ENCODE peak calls at places on chromosomes 3 and 15, in five cellular contexts. O is PC-3, Y is thyroid gland, T is stomach, L is sigmoid colon. W is an unnamed sample.
A peak's percentile ranks its signal among the peaks of the same experiment; 100 is the strongest.

GRCh38 chr3:117962750-117963149 is 1071.9 kb downstream of the IGSF11 start:
- DNase-seq in Y (no peak), L (no peak), O (no peak), T (no peak), W (no peak)

GRCh38 chr3:65938147-65938546 is 100.6 kb downstream of the MAGI1 start:
- DNase-seq in O (no peak), T (no peak), L (no peak), Y (no peak), W (no peak)

GRCh38 chr15:51965691-51966090 is 5.9 kb downstream of the LEO1 start:
- DNase-seq in T (no peak), O (no peak), L (no peak), Y (no peak), W (no peak)

GRCh38 chr15:100043069-100043641 is 298.6 kb downstream of the ADAMTS17 start:
- DNase-seq in L (no peak), Y (no peak), T (no peak), O (peak; percentile 96), W (no peak)

GRCh38 chr3:25547928-25548327 is 116.8 kb downstream of the TOP2B start:
- DNase-seq in L (no peak), T (no peak), Y (no peak), O (no peak), W (no peak)

GRCh38 chr3:155664922-155665695 is 79.8 kb downstream of the PLCH1 start:
- DNase-seq in Y (peak; percentile 52), T (peak; percentile 54), L (peak; percentile 89), O (peak; percentile 88), W (no peak)

GRCh38 chr15:25563571-25563970 is 124.7 kb upstream of the UBE3A start:
- DNase-seq in Y (no peak), T (no peak), L (no peak), O (no peak), W (no peak)

GRCh38 chr3:133754455-133754854 is 8.3 kb downstream of the TF start:
- DNase-seq in L (no peak), O (no peak), T (no peak), Y (no peak), W (no peak)

GRCh38 chr15:50577492-50577891 is 31.0 kb upstream of the USP50 start:
- DNase-seq in Y (no peak), T (no peak), L (no peak), O (no peak), W (no peak)

GRCh38 chr15:45645026-45645980 is 10.5 kb downstream of the SQOR start:
- DNase-seq in T (no peak), L (no peak), Y (no peak), O (peak; percentile 86), W (no peak)

GRCh38 chr3:183698318-183698731 is 728 bp downstream of the YEATS2 start:
- DNase-seq in L (peak; percentile 70), T (no peak), O (peak; percentile 30), Y (peak; percentile 26), W (peak; percentile 43)

GRCh38 chr3:155714295-155714718 is 30.6 kb downstream of the PLCH1 start:
- DNase-seq in O (no peak), T (no peak), L (no peak), Y (no peak), W (no peak)

GRCh38 chr3:5016218-5017161 is 37.3 kb downstream of the BHLHE40 start:
- DNase-seq in L (no peak), T (peak; percentile 59), O (peak; percentile 75), Y (no peak), W (no peak)

GRCh38 chr3:97009427-97010019 is 195.1 kb downstream of the EPHA6 start:
- DNase-seq in O (no peak), T (no peak), L (no peak), Y (peak; percentile 79), W (no peak)

GRCh38 chr15:75693501-75694240 is 19.0 kb downstream of the CSPG4 start:
- DNase-seq in T (no peak), L (no peak), Y (no peak), O (no peak), W (peak; percentile 50)

GRCh38 chr15:81987628-81988027 is 58.2 kb downstream of the MEX3B start:
- DNase-seq in O (no peak), L (no peak), Y (no peak), T (no peak), W (no peak)

GRCh38 chr15:101286471-101287114 is 8.5 kb downstream of the SNRPA1 start:
- DNase-seq in O (no peak), L (no peak), T (no peak), Y (no peak), W (no peak)

GRCh38 chr3:100009285-100010086 is 104.8 kb downstream of the FILIP1L start:
- DNase-seq in T (no peak), L (no peak), Y (no peak), O (no peak), W (no peak)

GRCh38 chr3:34504755-34505154 is 706.3 kb downstream of the PDCD6IP start:
- DNase-seq in O (no peak), Y (no peak), T (no peak), L (no peak), W (no peak)

GRCh38 chr3:33875680-33876079 is 77.2 kb downstream of the PDCD6IP start:
- DNase-seq in O (no peak), Y (no peak), T (no peak), L (no peak), W (no peak)

GRCh38 chr3:11570789-11571495 is 72.8 kb downstream of the VGLL4 start:
- DNase-seq in T (no peak), O (peak; percentile 69), L (no peak), Y (no peak), W (no peak)

GRCh38 chr3:187987162-187987561 is 166.8 kb upstream of the LPP start:
- DNase-seq in O (peak; percentile 24), T (no peak), Y (no peak), L (no peak), W (no peak)
- H3K4me1 ChIP-seq in O (peaks cover 21% of the 10 kb centered on the region), T (no peaks in the 10 kb centered on the region), Y (peaks cover 8% of the 10 kb centered on the region), L (no peaks in the 10 kb centered on the region), W (no peaks in the 10 kb centered on the region)

GRCh38 chr3:128945041-128945877 is 48.6 kb downstream of the CFAP92 start:
- DNase-seq in L (no peak), Y (no peak), O (no peak), T (no peak), W (no peak)

GRCh38 chr3:128935922-128936321 is 56.5 kb downstream of the ACAD9 start:
- DNase-seq in L (no peak), Y (no peak), O (no peak), T (no peak), W (no peak)

GRCh38 chr3:128936341-128936740 is 56.9 kb downstream of the ACAD9 start:
- DNase-seq in Y (no peak), T (no peak), L (no peak), O (no peak), W (no peak)

GRCh38 chr3:128942161-128942952 is 51.5 kb downstream of the CFAP92 start:
- DNase-seq in O (peak; percentile 57), Y (no peak), L (no peak), T (no peak), W (no peak)

GRCh38 chr3:128940252-128940651 is 53.6 kb downstream of the CFAP92 start:
- DNase-seq in Y (no peak), O (no peak), L (no peak), T (no peak), W (no peak)
- H3K27me3 ChIP-seq in Y (no peaks in the 10 kb centered on the region), O (no peaks in the 10 kb centered on the region), L (no peaks in the 10 kb centered on the region), T (no peaks in the 10 kb centered on the region), W (peaks cover 14% of the 10 kb centered on the region)

GRCh38 chr3:123384256-123384655 is 64.6 kb downstream of the ADCY5 start:
- DNase-seq in T (no peak), Y (no peak), L (peak; percentile 41), O (no peak), W (no peak)

GRCh38 chr3:123385981-123386380 is 62.9 kb downstream of the ADCY5 start:
- DNase-seq in Y (peak; percentile 55), L (peak; percentile 85), O (peak; percentile 48), T (no peak), W (no peak)

GRCh38 chr3:123386477-123387040 is 62.3 kb downstream of the ADCY5 start:
- DNase-seq in Y (no peak), O (no peak), T (no peak), L (peak; percentile 61), W (no peak)

GRCh38 chr3:123385499-123385898 is 63.4 kb downstream of the ADCY5 start:
- DNase-seq in L (no peak), T (no peak), Y (no peak), O (no peak), W (no peak)

DNA sequence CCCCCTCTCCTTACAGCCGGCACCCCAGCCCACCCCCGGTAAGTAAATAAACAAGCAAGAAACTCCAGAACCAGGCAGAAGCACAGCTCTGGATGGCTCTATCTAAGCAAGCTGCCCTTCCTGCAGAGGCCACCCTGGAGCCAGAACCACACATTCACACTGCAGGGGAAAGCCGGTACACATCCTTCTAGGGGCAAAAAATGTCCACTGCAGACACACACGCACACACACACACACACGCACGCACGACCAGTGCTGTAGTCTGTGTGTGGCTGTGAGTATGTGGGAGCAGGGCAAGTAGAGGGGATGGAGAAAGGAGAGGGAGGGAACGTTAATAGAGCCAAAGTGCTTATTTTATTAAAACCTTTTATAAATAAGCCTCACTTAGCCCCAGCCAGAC is 63.8 kb downstream of the ADCY5 start:
- DNase-seq in O (no peak), Y (no peak), L (peak; percentile 93), T (no peak), W (no peak)
- H3K4me1 ChIP-seq in O (peaks cover 3% of the 10 kb centered on the region), Y (no peaks in the 10 kb centered on the region), L (peaks cover 97% of the 10 kb centered on the region), T (peaks cover 4% of the 10 kb centered on the region), W (no peaks in the 10 kb centered on the region)

GRCh38 chr3:77041156-77041696 is 1.3 kb downstream of the ROBO2 start:
- DNase-seq in L (no peak), O (no peak), Y (no peak), T (no peak), W (no peak)
- H3K27me3 ChIP-seq in L (no peaks in the 10 kb centered on the region), O (peaks cover 68% of the 10 kb centered on the region), Y (peaks cover 21% of the 10 kb centered on the region), T (peaks cover 21% of the 10 kb centered on the region), W (no peaks in the 10 kb centered on the region)

GRCh38 chr15:41827880-41828746 is at the start of gene JMJD7:
- DNase-seq in T (peak; percentile 95), L (peak; percentile 97), Y (peak; percentile 94), O (peak; percentile 88), W (peak; percentile 98)
- H3K4me1 ChIP-seq in T (peaks cover 39% of the 10 kb centered on the region), L (peaks cover 16% of the 10 kb centered on the region), Y (peaks cover 32% of the 10 kb centered on the region), O (peaks cover 24% of the 10 kb centered on the region), W (no peaks in the 10 kb centered on the region)

GRCh38 chr3:181716916-181717315 is 5.2 kb downstream of the SOX2 start:
- DNase-seq in O (no peak), L (no peak), Y (no peak), T (no peak), W (no peak)

GRCh38 chr3:181719298-181719859 is 7.7 kb downstream of the SOX2 start:
- DNase-seq in Y (no peak), T (peak; percentile 52), L (no peak), O (no peak), W (no peak)

GRCh38 chr3:181718416-181718815 is 6.7 kb downstream of the SOX2 start:
- DNase-seq in T (no peak), L (no peak), O (no peak), Y (no peak), W (no peak)

GRCh38 chr3:181715601-181716340 is 4.0 kb downstream of the SOX2 start:
- DNase-seq in L (no peak), Y (no peak), O (no peak), T (no peak), W (no peak)

GRCh38 chr3:181717505-181717904 is 5.8 kb downstream of the SOX2 start:
- DNase-seq in Y (no peak), L (no peak), O (no peak), T (no peak), W (no peak)
- H3K27me3 ChIP-seq in Y (peaks cover 67% of the 10 kb centered on the region), L (peaks cover 59% of the 10 kb centered on the region), O (peaks cover 99% of the 10 kb centered on the region), T (peaks cover 62% of the 10 kb centered on the region), W (peaks cover 19% of the 10 kb centered on the region)

W was measured in BE2C.